ENCODE peak calls at places on chromosome 15, in five cellular contexts. K is mucosa of descending colon, X is heart left ventricle, T is astrocyte, I is small intestine. S is an unnamed sample. For H3K4me1 and H3K36me3, the result is how much of the 10 kb centered on the place peaks cover.

GRCh38 chr15:63986185-63986680 is 60.1 kb downstream of the DAPK2 start:
- DNase-seq in K (no peak), X (no peak), T (no peak), I (no peak), S (no peak)

GRCh38 chr15:53307952-53308624 is 451.4 kb downstream of the WDR72 start:
- DNase-seq in K (no peak), X (no peak), T (no peak), I (no peak), S (no peak)

GRCh38 chr15:56168394-56168793 is 75.3 kb downstream of the RFX7 start:
- DNase-seq in K (no peak), X (no peak), T (peak), I (no peak), S (no peak)

GRCh38 chr15:74605810-74606179 is 9.8 kb upstream of the CLK3 start:
- DNase-seq in K (no peak), X (no peak), T (no peak), I (no peak), S (no peak)

GRCh38 chr15:74174216-74174965 is 881 bp downstream of the ISLR start:
- DNase-seq in K (no peak), X (peak), T (no peak), I (no peak), S (no peak)

GRCh38 chr15:41981373-41982132 is 9.2 kb upstream of the EHD4 start:
- DNase-seq in K (no peak), X (no peak), T (no peak), I (no peak), S (no peak)

GRCh38 chr15:99982662-99983061 is 249.4 kb upstream of the LYSMD4 start:
- DNase-seq in K (no peak), X (no peak), T (no peak), I (no peak), S (no peak)

GRCh38 chr15:52179278-52180195 is 11.7 kb downstream of the GNB5 start:
- DNase-seq in K (peak), X (peak), T (peak), I (peak), S (peak)

GRCh38 chr15:40593130-40593529 is 919 bp upstream of the KNL1 start:
- DNase-seq in K (no peak), X (no peak), T (no peak), I (peak), S (no peak)

GRCh38 chr15:40593588-40594428 is at the start of gene KNL1:
- DNase-seq in K (peak), X (peak), T (peak), I (peak), S (peak)

GRCh38 chr15:40594429-40594836 is 384 bp downstream of the KNL1 start:
- DNase-seq in K (peak), X (peak), T (peak), I (peak), S (no peak)

GRCh38 chr15:40590635-40591105 is 3.4 kb upstream of the KNL1 start:
- DNase-seq in K (no peak), X (no peak), T (no peak), I (peak), S (no peak)

DNA sequence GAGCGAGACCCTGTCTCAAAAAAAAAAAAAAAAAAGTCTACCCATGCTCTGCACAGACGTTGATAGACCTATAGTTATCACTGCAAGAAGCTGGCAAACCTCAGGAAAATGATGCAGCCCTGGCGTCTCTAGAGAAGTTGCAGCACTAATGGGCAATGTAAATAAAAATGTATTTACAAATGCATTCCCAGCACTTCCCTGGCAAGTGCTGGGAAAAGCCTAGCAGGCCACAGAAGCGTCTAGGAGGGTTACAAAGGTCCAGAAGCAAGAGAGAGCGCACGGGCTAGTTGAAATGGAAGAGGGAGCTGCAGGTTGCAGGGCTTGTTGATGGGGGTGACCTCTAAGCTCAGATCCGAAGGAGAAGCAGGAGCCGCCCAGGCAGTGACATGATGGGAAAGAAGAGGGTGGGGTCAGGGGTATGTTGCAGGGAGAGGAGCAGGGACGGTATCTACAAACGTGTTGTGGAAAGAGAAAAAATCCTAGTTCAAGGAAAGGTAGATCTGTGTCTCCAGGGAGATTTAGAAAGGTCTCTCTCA is 2.7 kb upstream of the KNL1 start:
- DNase-seq in K (peak), X (no peak), T (no peak), I (peak), S (no peak)
- H3K4me3 ChIP-seq in K (no peak), X (no peak), T (no peak), I (no peak), S (no peak)

GRCh38 chr15:101189708-101190107 is 62.1 kb downstream of the CHSY1 start:
- DNase-seq in K (no peak), X (no peak), T (no peak), I (no peak), S (no peak)

GRCh38 chr15:101189341-101189679 is 62.5 kb downstream of the CHSY1 start:
- DNase-seq in K (no peak), X (no peak), T (no peak), I (no peak), S (no peak)

GRCh38 chr15:101188517-101189340 is 63.1 kb downstream of the CHSY1 start:
- DNase-seq in K (no peak), X (no peak), T (peak), I (no peak), S (no peak)

GRCh38 chr15:101185770-101186169 is 66.1 kb downstream of the CHSY1 start:
- DNase-seq in K (no peak), X (no peak), T (no peak), I (no peak), S (no peak)

DNA sequence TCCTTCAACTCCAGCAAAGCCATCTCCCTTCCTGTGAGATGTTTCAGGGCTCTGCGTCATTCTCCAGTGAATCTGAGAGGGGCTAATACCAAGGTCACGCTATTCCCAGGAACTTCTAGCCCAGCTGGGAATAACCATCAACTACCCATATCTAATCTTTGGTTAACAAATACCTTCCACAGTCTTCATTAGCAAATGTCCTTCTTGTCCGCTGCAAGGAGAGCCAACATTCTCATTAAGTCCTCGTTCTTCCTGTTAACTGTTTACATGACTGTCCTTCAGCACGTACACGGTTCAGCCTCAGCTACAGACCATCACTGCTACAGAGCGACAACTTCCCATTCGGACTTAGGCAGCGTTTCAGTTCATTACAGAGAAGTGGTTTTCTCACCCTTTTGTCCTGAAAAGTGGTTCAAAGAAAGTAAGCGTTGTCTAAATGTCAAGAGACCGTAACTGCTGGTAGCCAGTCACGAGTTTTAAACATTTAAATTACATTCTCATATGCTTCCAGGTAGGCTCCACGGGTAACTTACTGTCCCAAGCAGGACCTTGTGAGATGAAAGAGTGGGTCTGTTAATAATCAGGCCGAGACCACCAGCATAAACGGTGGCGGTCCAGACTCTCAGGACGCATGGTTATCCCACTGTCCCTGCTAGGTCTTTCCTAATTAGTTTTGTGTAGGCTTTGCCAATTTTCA is 63.9 kb downstream of the CHSY1 start:
- DNase-seq in K (no peak), X (no peak), T (peak), I (no peak), S (no peak)
- H3K4me1 ChIP-seq in K (under half), X (under half), T (under half), I (under half), S (under half)

GRCh38 chr15:72733941-72734738 is 48.1 kb downstream of the BBS4 start:
- DNase-seq in K (no peak), X (no peak), T (no peak), I (no peak), S (no peak)

GRCh38 chr15:72728821-72729220 is 42.8 kb downstream of the BBS4 start:
- DNase-seq in K (no peak), X (no peak), T (no peak), I (no peak), S (no peak)

GRCh38 chr15:72737723-72738122 is 45.8 kb downstream of the ADPGK start:
- DNase-seq in K (no peak), X (no peak), T (no peak), I (no peak), S (no peak)

GRCh38 chr15:72735111-72735510 is 48.4 kb downstream of the ADPGK start:
- DNase-seq in K (no peak), X (no peak), T (no peak), I (no peak), S (no peak)

DNA sequence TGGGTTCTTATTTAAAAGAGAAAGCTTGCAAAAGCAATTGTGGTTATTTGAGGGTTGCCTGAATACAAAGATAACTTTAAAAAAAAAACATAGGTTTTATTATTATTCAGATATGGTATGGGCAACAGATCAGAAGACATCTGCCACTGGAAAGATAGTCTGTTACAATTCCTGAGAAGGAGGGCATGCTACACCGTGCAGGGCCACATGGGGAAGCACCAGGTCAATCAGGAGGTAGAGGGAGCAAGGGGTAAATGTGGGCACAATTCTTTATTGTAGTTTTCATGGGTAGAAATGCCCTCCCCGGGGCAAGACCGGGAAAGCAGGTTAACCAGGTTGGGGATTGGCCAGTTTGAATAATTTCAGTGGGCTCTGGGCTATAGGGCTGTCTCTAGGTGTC is 46.5 kb downstream of the BBS4 start:
- DNase-seq in K (no peak), X (no peak), T (no peak), I (no peak), S (no peak)
- H3K36me3 ChIP-seq in K (under half), X (under half), T (under half), I (under half), S (under half)

DNA sequence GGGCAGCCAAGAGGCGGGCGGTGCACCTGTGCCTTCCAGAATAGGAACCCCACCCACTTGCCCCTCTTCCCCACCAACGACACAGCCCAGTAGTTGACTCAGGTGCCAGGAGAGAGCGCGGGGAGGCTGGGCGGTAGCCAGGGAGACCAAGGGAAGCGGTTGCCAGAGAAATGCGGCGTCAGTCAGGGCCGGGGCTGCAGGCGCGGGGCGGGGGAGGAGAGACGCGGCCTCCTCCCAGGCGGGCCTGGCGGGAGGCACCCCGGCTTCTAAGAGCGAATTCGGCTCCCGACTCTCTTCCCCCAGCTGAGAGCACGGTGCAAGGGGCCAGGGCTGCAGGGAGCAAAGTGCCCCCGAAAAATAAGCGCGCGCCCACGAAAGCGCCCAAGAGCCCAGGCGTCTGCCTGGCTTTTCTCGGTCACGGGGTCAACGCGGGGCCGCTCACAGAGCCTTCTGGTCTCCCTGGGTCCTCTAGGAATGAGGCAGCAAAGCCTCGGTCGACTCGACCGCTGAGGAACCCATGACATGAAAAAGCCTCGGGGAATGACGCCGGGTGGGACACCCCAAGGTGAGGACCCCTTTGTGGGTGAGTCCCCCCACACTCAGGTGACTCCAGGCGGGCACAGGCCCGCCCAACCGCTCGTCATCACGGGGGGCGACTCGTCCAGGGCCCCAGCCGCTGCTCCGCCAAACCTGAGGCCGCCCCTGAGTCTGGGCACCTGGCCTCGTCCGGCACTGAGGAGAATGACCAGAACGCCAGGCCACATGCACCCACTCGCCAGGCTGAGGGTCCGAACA is 716 bp downstream of the CPEB1 start:
- DNase-seq in K (no peak), X (no peak), T (no peak), I (no peak), S (no peak)
- H3K4me3 ChIP-seq in K (no peak), X (peak), T (peak), I (no peak), S (peak)

S was measured in CD8-positive, alpha-beta T cell.